ENCODE peak calls at places on chromosomes 3 and 15, in five cellular contexts. N is heart right ventricle, E is psoas muscle, V is GM23248, D is cardiac muscle cell. W is an unnamed sample.

GRCh38 chr3:69079269-69080159 is 651 bp downstream of the UBA3 start:
- DNase-seq in N (peak; percentile 35), V (peak; percentile 59), E (peak; percentile 25), D (peak; percentile 43), W (peak; percentile 68)

GRCh38 chr15:55835866-55836265 is 92.9 kb upstream of the PRTG start:
- DNase-seq in N (no peak), D (no peak), V (no peak), E (no peak), W (no peak)

GRCh38 chr15:85329561-85330421 is 50.6 kb upstream of the AKAP13 start:
- DNase-seq in E (no peak), N (peak; percentile 29), D (no peak), V (peak; percentile 73), W (no peak)

GRCh38 chr3:45214061-45214680 is 11.9 kb downstream of the TMEM158 start:
- DNase-seq in E (no peak), V (no peak), N (no peak), D (no peak), W (peak; percentile 65)

GRCh38 chr3:127666684-127667083 is 6.1 kb upstream of the ABTB1 start:
- DNase-seq in V (no peak), D (no peak), E (no peak), N (no peak), W (no peak)

GRCh38 chr3:126446301-126446700 is 29.4 kb downstream of the ZXDC start:
- DNase-seq in N (no peak), E (no peak), V (no peak), D (no peak), W (peak; percentile 68)

GRCh38 chr3:73086071-73086494 is 24.6 kb downstream of the EBLN2 start:
- DNase-seq in E (peak; percentile 26), N (peak; percentile 35), V (peak; percentile 68), D (peak; percentile 58), W (peak; percentile 78)

GRCh38 chr3:101809178-101810022 is 30.4 kb downstream of the NXPE3 start:
- DNase-seq in D (peak; percentile 67), E (no peak), V (peak; percentile 66), N (no peak), W (no peak)

GRCh38 chr15:76994001-76994400 is 925 bp upstream of the PSTPIP1 start:
- DNase-seq in V (no peak), N (no peak), E (peak; percentile 55), D (no peak), W (peak; percentile 32)

DNA sequence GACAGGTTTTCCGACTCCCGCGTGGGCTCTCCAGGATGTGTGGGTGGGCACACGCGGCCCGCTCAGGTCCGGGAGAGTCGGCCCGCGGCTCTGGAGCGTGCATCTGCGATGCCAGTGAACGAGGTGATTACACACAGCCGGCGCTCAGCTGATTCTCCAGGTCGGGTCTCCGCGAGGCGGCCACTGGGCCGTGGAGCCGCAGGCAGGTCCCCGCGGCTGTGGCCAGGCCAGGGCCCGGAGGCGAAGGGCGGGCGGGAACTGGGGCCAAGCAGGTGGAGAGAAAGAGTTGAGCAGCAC is 13.2 kb downstream of the PAK6 start:
- DNase-seq in E (no peak), N (no peak), D (no peak), V (no peak), W (no peak)
- H3K4me3 ChIP-seq in E (peak overlapping the region; percentile 78), N (peak overlapping the region; percentile 64), D (no peak overlapping the region), V (no peak overlapping the region), W (peak overlapping the region; percentile 74)

GRCh38 chr15:82823049-82823448 is 13.6 kb downstream of the WHAMM start:
- DNase-seq in N (no peak), V (no peak), E (no peak), D (no peak), W (no peak)
- H3K36me3 ChIP-seq in N (no peaks in the 10 kb centered on the region), V (peaks cover 72% of the 10 kb centered on the region), E (peaks cover 100% of the 10 kb centered on the region), D (peaks cover 77% of the 10 kb centered on the region), W (peaks cover 69% of the 10 kb centered on the region)

DNA sequence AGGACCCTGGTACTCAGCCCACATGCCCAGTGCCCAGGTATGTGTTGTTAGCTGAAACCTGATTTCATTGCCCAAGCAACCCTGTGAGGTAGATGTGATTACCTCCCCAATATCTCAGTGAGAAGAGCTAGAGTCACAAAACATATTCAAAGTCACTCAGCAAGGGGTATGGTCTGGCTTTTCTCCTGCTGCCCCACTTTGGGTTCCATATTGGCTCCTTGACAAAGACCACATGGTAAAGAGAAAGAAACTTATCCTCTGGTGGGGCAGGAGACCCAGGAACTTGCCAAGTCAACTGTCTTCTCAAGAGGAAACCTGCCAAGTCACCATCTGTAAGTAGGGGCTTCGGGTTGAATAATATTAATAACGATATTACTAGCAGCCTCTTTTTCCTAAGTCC is 148.3 kb upstream of the LMCD1 start:
- DNase-seq in D (no peak), E (no peak), N (no peak), V (no peak), W (no peak)
- H3K9me3 ChIP-seq in D (no peaks in the 10 kb centered on the region), E (no peaks in the 10 kb centered on the region), N (no peaks in the 10 kb centered on the region), V (no peaks in the 10 kb centered on the region), W (peaks cover under 1% of the 10 kb centered on the region)

DNA sequence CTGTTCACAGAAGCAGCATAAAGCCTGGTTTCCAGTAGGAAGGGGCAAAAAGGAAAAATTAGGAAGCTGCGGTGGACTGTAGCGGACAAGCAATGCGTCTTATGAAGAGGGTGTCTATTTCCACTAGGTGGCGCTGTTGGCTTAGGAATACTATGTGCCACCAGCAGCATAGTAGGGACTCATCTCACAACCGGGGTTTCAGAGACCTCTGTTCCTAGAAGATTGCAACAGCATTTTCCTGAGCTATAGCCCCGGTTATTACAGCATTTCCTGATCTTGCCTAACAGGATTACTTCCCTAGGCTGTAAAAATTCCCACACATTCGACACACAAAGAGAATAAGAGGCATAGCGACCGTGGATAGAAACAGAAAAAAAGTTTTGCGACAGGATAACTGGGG is 683.0 kb downstream of the TBL1XR1 start:
- DNase-seq in V (peak; percentile 47), N (no peak), D (peak; percentile 9), E (no peak), W (peak; percentile 87)
- H3K4me3 ChIP-seq in V (no peak overlapping the region), N (no peak overlapping the region), D (no peak overlapping the region), E (no peak overlapping the region), W (no peak overlapping the region)

DNA sequence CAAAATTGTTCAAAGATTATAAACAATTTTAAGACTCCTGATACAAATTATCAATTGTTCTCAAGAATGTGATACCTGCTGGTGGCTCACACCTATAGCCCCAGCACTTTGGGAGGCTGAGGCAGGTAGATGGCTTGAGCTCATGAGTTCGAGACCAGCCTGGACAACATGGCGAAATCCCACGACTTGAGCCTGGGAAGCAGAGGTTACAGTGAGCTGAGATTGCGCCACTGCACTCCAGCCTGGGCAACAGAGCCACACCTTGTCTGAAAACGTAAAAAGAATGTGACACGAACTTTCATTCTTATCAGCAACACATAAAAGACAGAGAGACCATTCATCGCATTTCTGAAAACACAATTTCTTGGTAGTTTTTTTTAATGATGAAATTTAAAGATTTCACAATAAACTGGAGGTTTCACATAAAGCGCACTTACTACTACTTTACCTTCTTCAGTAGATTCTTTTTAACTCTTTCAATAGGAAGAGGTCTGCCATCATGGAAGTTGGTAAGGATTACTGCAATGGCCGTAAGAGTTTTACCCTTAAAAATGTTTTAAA is 18.5 kb downstream of the HLTF start:
- DNase-seq in D (no peak), V (no peak), N (no peak), E (no peak), W (no peak)
- H3K36me3 ChIP-seq in D (peaks cover 41% of the 10 kb centered on the region), V (peaks cover 15% of the 10 kb centered on the region), N (no peaks in the 10 kb centered on the region), E (peaks cover 62% of the 10 kb centered on the region), W (peaks cover 95% of the 10 kb centered on the region)

GRCh38 chr15:25238126-25238525 is 200.7 kb downstream of the UBE3A start:
- DNase-seq in N (peak; percentile 3), E (peak; percentile 6), D (no peak), V (no peak), W (no peak)
- H3K9me3 ChIP-seq in N (no peaks in the 10 kb centered on the region), E (no peaks in the 10 kb centered on the region), D (no peaks in the 10 kb centered on the region), V (no peaks in the 10 kb centered on the region), W (no peaks in the 10 kb centered on the region)

GRCh38 chr3:30610702-30611410 is 4.5 kb downstream of the TGFBR2 start:
- DNase-seq in D (no peak), E (no peak), N (no peak), V (no peak), W (no peak)
- H3K4me3 ChIP-seq in D (no peak overlapping the region), E (peak overlapping the region; percentile 15), N (peak overlapping the region; percentile 6), V (peak overlapping the region; percentile 83), W (peak overlapping the region; percentile 36)

DNA sequence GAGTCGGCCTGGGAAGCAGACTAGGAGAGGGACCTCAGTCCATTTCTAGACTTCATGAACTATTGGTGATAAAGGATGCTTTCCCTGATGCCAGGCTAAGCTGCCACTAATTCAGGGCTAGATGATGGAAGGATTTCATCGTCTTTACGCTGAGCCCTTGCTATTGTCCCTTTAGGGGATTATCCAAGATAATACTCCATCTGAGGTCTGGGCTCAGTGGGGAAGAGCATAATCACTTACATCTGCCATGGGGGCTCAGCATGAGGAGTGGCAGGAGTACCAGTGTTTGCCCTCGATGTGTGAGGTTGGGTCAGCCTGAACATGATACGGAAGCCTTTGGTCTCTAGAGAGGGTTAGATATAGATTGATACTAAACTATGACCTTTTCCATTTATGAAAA is 47.3 kb downstream of the PTPRG start:
- DNase-seq in E (no peak), V (no peak), N (no peak), D (no peak), W (no peak)
- H3K36me3 ChIP-seq in E (peaks cover 8% of the 10 kb centered on the region), V (no peaks in the 10 kb centered on the region), N (no peaks in the 10 kb centered on the region), D (no peaks in the 10 kb centered on the region), W (peaks cover 15% of the 10 kb centered on the region)

DNA sequence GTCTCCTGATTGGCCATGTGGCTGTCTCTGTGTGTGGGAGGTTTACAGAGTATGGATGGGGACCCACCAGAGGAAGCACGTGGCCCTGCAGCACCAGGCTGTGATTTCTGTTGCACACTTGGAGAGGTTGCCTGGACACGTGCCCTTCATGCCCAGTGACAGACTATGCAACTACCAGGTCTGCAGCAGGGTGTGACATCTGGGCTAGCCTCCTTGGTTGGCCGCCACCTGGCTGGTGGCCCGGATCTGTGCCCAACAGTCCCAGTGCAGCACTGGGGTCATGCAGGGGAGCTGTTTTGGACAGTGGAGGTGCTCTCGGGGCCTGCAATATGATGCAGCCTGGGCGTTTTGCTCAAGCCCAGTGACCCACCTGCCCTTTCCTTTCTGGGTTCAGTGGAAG is 212.5 kb downstream of the UBE3A start:
- DNase-seq in D (no peak), N (peak; percentile 62), V (no peak), E (no peak), W (no peak)
- H3K9me3 ChIP-seq in D (no peaks in the 10 kb centered on the region), N (peaks cover 3% of the 10 kb centered on the region), V (no peaks in the 10 kb centered on the region), E (no peaks in the 10 kb centered on the region), W (no peaks in the 10 kb centered on the region)

GRCh38 chr3:113873814-113874526 is 35.4 kb downstream of the GRAMD1C start:
- DNase-seq in V (no peak), D (no peak), E (no peak), N (no peak), W (no peak)

GRCh38 chr3:113878403-113878802 is 39.8 kb downstream of the GRAMD1C start:
- DNase-seq in N (no peak), V (no peak), E (no peak), D (no peak), W (no peak)

GRCh38 chr3:113867506-113867905 is 28.9 kb downstream of the GRAMD1C start:
- DNase-seq in D (no peak), V (peak; percentile 88), N (no peak), E (no peak), W (no peak)

DNA sequence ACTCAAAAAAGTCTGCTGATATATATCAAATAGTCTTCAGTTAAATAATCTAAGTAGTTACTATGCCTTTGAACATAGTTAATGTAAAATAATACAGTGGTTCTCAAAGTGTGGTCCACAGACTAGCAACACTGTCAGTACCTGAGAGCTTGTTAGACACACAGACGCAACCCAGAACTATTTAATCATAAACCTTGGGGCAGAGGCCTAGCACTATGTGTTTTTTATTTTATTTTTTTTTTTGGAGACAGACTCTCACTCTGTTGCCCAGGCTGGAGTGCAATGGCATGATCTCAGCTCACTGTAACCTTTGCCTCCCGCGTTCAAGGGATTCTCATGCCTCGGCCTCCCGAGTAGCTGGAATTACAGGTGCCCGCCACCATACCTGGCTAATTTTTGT is 34.7 kb downstream of the GRAMD1C start:
- DNase-seq in E (no peak), D (no peak), V (no peak), N (no peak), W (no peak)
- H3K4me3 ChIP-seq in E (no peak overlapping the region), D (no peak overlapping the region), V (no peak overlapping the region), N (no peak overlapping the region), W (no peak overlapping the region)